ENCODE peak calls at places on chromosome 7, in nine cellular contexts. P is neural progenitor cell, N is mammary epithelial cell, D is ovary, Q is kidney, C is right lobe of liver, T is body of pancreas, H is AG04450, Z is HCT116. I is an unnamed sample.
A peak's percentile ranks its signal among the peaks of the same experiment; 100 is the strongest.

GRCh38 chr7:25029075-25029474 is 49.1 kb upstream of the OSBPL3 start:
- DNase-seq in P (no peak), N (no peak), D (no peak), Q (no peak), C (no peak), T (no peak), H (no peak), Z (no peak), I (no peak)

GRCh38 chr7:91929463-91929862 is 11.2 kb upstream of the AKAP9 start:
- DNase-seq in P (no peak), N (peak; percentile 48), D (no peak), Q (no peak), C (no peak), T (no peak), H (no peak), Z (no peak), I (no peak)

GRCh38 chr7:133135451-133135850 is 53.6 kb upstream of the CHCHD3 start:
- DNase-seq in P (no peak), N (peak; percentile 40), D (no peak), Q (no peak), C (no peak), T (no peak), H (no peak), Z (no peak), I (no peak)

GRCh38 chr7:132752431-132752830 is 176.2 kb upstream of the PLXNA4 start:
- DNase-seq in P (no peak), N (no peak), D (no peak), Q (no peak), C (no peak), T (no peak), H (no peak), Z (no peak), I (no peak)

GRCh38 chr7:29442146-29442545 is 121.5 kb upstream of the PRR15 start:
- DNase-seq in P (peak; percentile 92), N (peak; percentile 70), D (no peak), Q (no peak), C (no peak), T (no peak), H (no peak), Z (peak; percentile 6), I (no peak)

GRCh38 chr7:8035647-8036518 is 67.3 kb downstream of the GLCCI1 start:
- DNase-seq in P (peak; percentile 29), N (peak; percentile 37), D (no peak), Q (no peak), C (no peak), T (no peak), H (peak; percentile 20), Z (peak; percentile 10), I (no peak)

GRCh38 chr7:122544463-122544862 is 154.5 kb downstream of the RNF133 start:
- DNase-seq in P (no peak), N (no peak), D (no peak), Q (no peak), C (no peak), T (peak; percentile 10), H (no peak), Z (no peak), I (no peak)

GRCh38 chr7:140719711-140720110 is 23.2 kb downstream of the NDUFB2 start:
- DNase-seq in P (no peak), N (no peak), D (no peak), Q (no peak), C (no peak), T (no peak), H (no peak), Z (no peak), I (no peak)

GRCh38 chr7:33054261-33054964 is 8.2 kb downstream of the NT5C3A start:
- DNase-seq in P (no peak), N (peak; percentile 37), D (no peak), Q (no peak), C (no peak), T (no peak), H (no peak), Z (no peak), I (no peak)

GRCh38 chr7:79434867-79435266 is 18.6 kb downstream of the MAGI2 start:
- DNase-seq in P (no peak), N (no peak), D (no peak), Q (no peak), C (no peak), T (no peak), H (no peak), Z (no peak), I (no peak)

GRCh38 chr7:112266141-112266540 is 59.6 kb downstream of the ZNF277 start:
- DNase-seq in P (no peak), N (no peak), D (no peak), Q (no peak), C (no peak), T (no peak), H (no peak), Z (no peak), I (no peak)

DNA sequence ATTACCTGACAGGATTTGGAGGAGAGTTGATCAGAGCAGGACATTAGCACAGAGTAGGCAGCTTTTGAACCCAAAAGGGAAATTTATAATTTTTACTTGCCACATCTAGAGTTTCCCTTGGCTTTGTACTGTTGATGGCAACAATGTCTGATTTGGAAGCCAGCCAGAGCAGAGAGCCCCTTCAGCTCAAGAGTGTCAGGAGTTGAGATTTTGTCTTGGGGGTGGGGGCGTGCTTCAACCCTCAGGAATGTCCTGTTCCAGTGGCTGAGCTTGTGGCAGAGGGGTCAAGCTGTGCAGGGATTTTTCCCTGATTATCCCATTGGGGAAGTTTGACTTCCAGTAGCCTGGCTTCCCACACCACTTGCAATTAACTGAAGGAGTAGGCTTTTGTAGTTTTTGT is 27.0 kb downstream of the SP4 start:
- DNase-seq in P (no peak), N (no peak), D (no peak), Q (no peak), C (no peak), T (no peak), H (no peak), Z (no peak), I (no peak)
- H3K9me3 ChIP-seq in P (peaks cover 34% of the 10 kb centered on the region), N (peaks cover 9% of the 10 kb centered on the region), D (no peaks in the 10 kb centered on the region), Q (no peaks in the 10 kb centered on the region), C (no peaks in the 10 kb centered on the region), T (no peaks in the 10 kb centered on the region), H (peaks cover 7% of the 10 kb centered on the region), Z (peaks cover 9% of the 10 kb centered on the region), I (no peaks in the 10 kb centered on the region)

DNA sequence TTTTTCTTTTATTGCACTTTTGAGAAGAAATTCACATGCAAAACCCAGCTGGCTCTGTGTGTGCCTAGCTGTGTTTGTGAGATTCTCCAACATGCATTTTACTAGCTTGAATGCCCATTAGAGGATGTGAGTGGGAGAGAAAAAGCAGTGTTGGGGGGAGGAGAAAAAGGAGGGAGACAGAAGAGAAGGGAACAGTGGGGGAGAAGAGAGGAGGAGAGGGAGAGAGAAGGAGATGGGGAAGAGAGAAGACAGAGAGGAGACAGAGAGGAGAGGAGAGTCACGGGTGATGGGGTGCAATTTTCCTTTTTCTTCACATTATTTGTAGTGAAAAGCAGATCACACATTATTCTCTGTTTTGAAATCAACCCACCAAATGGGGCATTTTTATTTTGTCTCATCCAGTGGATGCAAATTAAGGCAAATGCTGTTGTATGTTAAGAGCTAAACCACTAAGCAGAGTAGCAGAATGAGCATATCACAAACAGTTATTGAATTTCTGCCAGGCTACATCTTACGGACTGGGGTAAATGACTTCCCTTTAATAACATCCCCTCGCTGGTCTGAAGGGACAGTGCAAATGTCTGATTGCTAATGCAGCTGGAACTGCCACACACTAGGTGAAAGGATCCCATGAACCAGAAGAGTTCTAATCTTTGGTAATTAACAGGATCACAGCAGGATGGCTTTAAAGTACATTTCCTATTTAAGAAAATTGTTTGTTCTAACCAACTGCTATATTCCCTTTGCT is 870 bp downstream of the LRRN3 start:
- DNase-seq in P (peak; percentile 79), N (no peak), D (no peak), Q (no peak), C (no peak), T (no peak), H (no peak), Z (no peak), I (no peak)
- H3K4me3 ChIP-seq in P (peak overlapping the region; percentile 28), N (no peak overlapping the region), D (peak overlapping the region; percentile 23), Q (peak overlapping the region; percentile 44), C (no peak overlapping the region), T (no peak overlapping the region), H (peak overlapping the region; percentile 55), Z (no peak overlapping the region), I (peak overlapping the region; percentile 41)

GRCh38 chr7:151135525-151135845 is 32.0 kb downstream of the GBX1 start:
- DNase-seq in P (no peak), N (no peak), D (no peak), Q (no peak), C (no peak), T (no peak), H (no peak), Z (no peak), I (no peak)
- TF ChIP-seq CTCF in P (no peak), N (no peak), D (no peak), Q (no peak), C (no peak), T (no peak), H (no peak), Z (no peak), I (no peak)

DNA sequence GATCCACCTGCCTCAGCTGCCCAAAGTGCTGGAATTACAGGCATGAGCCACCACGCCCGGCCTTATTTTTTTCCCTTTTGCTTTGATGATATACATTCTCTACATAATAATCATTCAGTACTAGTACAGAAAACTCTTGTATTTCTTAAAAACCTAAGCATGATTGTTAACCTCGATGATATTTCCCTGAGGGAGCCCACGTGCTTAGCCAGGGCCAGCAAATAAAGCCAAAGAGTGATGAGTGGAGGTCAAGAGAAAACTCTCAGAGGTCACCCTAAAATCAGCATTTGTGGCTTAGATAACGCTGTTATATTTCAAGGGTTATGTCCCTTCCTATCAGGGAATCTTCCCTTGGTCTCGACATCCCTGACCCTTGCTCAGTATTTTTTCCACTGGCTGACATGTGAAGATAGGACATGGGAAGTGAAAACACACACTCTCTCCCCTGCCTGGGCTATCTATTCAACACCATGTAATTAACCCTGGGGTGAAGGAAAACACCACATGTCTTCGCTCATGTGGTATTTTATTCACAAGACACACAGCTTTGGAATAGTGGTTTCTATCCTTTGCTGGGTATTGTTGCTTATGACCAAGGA is 12.6 kb downstream of the FAM200A start:
- DNase-seq in P (no peak), N (no peak), D (no peak), Q (peak; percentile 6), C (no peak), T (no peak), H (no peak), Z (no peak), I (no peak)
- H3K9me3 ChIP-seq in P (peaks cover 4% of the 10 kb centered on the region), N (peaks cover 31% of the 10 kb centered on the region), D (no peaks in the 10 kb centered on the region), Q (peaks cover 29% of the 10 kb centered on the region), C (no peaks in the 10 kb centered on the region), T (no peaks in the 10 kb centered on the region), H (peaks cover 76% of the 10 kb centered on the region), Z (peaks cover 13% of the 10 kb centered on the region), I (peaks cover 66% of the 10 kb centered on the region)

GRCh38 chr7:2687881-2688318 is at the start of gene AMZ1:
- DNase-seq in P (peak; percentile 49), N (no peak), D (no peak), Q (peak; percentile 72), C (no peak), T (no peak), H (no peak), Z (no peak), I (no peak)
- H3K4me3 ChIP-seq in P (peak within 1 kb of the TSS; percentile 58), N (no peak within 1 kb of the TSS), D (peak within 1 kb of the TSS; percentile 26), Q (no peak within 1 kb of the TSS), C (no peak within 1 kb of the TSS), T (no peak within 1 kb of the TSS), H (peak within 1 kb of the TSS; percentile 44), Z (no peak within 1 kb of the TSS), I (peak within 1 kb of the TSS; percentile 39)